ENCODE peak calls at places on chromosome 12, in four cellular contexts. T, O, E and Y are unnamed samples.
A peak's percentile ranks its signal among the peaks of the same experiment; 100 is the strongest.

GRCh38 chr12:126747530-126748149 is 1519.3 kb upstream of the TMEM132C start:
- DNase-seq in O (peak; percentile 39), T (peak; percentile 16), E (peak; percentile 87), Y (no peak)

GRCh38 chr12:1919763-1920162 is 1.3 kb upstream of the CACNA2D4 start:
- DNase-seq in E (no peak), T (no peak), O (no peak), Y (no peak)

GRCh38 chr12:3319723-3320492 is 171.1 kb upstream of the PRMT8 start:
- DNase-seq in O (no peak), E (no peak), T (no peak), Y (no peak)

GRCh38 chr12:29155079-29155478 is 6.0 kb downstream of the FAR2 start:
- DNase-seq in E (no peak), O (no peak), T (no peak), Y (no peak)

GRCh38 chr12:19775241-19775640 is 335.9 kb downstream of the AEBP2 start:
- DNase-seq in O (no peak), T (no peak), E (no peak), Y (no peak)

GRCh38 chr12:4743046-4743445 is 22.8 kb downstream of the GALNT8 start:
- DNase-seq in T (no peak), E (no peak), O (peak; percentile 51), Y (no peak)

GRCh38 chr12:99984271-99985128 is at the start of gene ANKS1B:
- DNase-seq in E (peak; percentile 83), T (no peak), O (peak; percentile 24), Y (no peak)

GRCh38 chr12:78473136-78473535 is 391.4 kb upstream of the SYT1 start:
- DNase-seq in O (no peak), T (no peak), E (no peak), Y (no peak)

GRCh38 chr12:64181504-64182291 is 40.4 kb downstream of the KICS2 start:
- DNase-seq in T (peak; percentile 92), O (peak; percentile 51), E (no peak), Y (no peak)

GRCh38 chr12:8697476-8698131 is at the start of gene RIMKLB:
- DNase-seq in T (no peak), E (peak; percentile 82), O (peak; percentile 80), Y (peak; percentile 54)

GRCh38 chr12:124620606-124621295 is 53.3 kb upstream of the NCOR2 start:
- DNase-seq in T (no peak), O (no peak), E (no peak), Y (no peak)

GRCh38 chr12:57815177-57816000 is 3.1 kb downstream of the AVIL start:
- DNase-seq in E (peak; percentile 62), T (no peak), O (no peak), Y (no peak)

GRCh38 chr12:913919-914718 is 35.4 kb downstream of the RAD52 start:
- DNase-seq in E (no peak), T (no peak), O (no peak), Y (no peak)

GRCh38 chr12:31465002-31465401 is 125.9 kb downstream of the DENND5B start:
- DNase-seq in E (no peak), O (no peak), T (no peak), Y (no peak)

GRCh38 chr12:31456562-31456961 is 130.6 kb upstream of the SINHCAF start:
- DNase-seq in O (no peak), T (no peak), E (no peak), Y (no peak)

GRCh38 chr12:31460024-31460423 is 130.9 kb downstream of the DENND5B start:
- DNase-seq in T (no peak), E (no peak), O (no peak), Y (no peak)
- TF ChIP-seq CTCF in T (no peak), E (no peak), O (no peak), Y (no peak)

GRCh38 chr12:44694027-44694426 is 182.1 kb downstream of the NELL2 start:
- DNase-seq in T (no peak), O (no peak), E (no peak), Y (no peak)
- TF ChIP-seq POLR2A in T (no peak), O (no peak), E (no peak), Y (no peak)

DNA sequence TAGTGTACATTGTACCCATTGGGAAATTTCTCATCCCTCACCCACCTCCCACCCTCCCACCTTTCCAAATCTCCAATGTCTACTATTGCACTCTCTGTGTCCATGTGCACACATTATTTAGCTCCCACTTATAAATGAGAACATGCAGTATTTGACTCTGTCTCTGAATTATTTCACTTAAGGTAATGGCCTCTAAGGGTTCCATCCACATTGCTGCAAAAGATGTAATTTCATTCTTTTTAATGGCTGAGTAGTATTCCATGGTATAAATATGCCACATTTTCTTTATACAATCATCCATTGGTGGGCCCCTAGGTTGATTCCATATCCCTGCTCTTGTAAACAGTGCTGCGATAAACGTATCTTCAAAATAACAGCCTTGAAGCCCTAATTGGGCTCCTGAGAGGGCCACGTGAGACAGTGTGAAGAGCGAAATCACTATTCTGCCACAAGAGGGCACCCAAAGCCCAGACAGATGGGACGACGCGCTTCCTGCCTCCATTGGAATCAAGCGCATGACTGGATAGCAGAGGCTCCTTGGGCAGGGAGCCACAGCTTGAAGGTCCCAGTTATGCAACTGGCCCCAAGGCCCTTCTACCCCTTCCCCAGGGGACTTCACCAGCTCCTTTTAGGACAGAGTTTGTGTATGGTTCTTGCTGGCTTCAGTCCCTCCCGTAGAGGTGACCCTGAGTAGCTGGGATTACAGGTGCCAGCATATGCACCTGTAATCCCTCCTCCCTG is 21.3 kb upstream of the CD27 start:
- DNase-seq in T (peak; percentile 84), O (peak; percentile 87), E (peak; percentile 77), Y (peak; percentile 87)
- H3K4me3 ChIP-seq in T (no peak overlapping the region), O (no peak overlapping the region), E (no peak overlapping the region), Y (no peak overlapping the region)

GRCh38 chr12:106918746-106919145 is 37.0 kb upstream of the TMEM263 start:
- DNase-seq in O (no peak), T (peak; percentile 6), E (no peak), Y (no peak)
- TF ChIP-seq CTCF in O (no peak), T (peak; percentile 71), E (peak; percentile 84), Y (no peak)

DNA sequence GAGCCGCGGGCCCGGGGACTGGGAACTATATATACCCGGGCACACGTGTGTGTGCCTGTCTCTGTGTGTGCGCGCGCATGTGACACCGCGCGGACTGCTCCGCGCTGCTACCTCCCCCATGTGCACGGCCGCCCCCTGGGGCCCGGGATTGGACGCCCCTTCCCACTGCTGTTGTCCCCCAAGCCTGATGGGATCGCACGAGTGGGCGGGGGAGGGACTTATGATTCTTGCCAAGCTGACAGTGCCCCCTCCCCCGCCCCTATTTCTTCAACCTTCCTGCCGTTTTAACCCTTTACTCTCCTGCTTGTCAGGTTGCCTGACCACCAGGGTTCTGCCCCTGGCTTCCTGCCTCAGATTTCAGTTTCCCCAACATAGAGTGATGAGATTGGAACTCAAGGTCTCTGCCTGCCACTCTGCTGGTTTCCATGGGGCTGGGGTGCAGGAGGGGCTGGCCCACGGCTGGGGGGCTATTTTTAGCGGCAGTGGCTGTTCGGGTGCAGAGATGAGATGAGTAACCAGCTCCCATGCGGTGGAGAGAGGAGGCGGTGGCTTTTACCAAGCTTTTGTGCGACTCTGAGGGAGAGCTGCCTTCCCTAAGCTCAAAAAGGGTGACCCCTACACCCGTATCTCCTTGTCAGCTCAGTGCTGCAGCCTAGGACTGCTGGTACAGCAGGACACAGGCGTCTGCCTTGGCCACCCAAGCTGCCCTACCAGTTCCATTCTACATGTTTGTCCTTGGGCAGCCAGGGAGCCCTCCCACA is at the start of gene DDN:
- DNase-seq in E (peak; percentile 72), T (peak; percentile 45), O (no peak), Y (no peak)
- TF ChIP-seq POLR2A in E (no peak), T (peak; percentile 42), O (no peak), Y (no peak)

DNA sequence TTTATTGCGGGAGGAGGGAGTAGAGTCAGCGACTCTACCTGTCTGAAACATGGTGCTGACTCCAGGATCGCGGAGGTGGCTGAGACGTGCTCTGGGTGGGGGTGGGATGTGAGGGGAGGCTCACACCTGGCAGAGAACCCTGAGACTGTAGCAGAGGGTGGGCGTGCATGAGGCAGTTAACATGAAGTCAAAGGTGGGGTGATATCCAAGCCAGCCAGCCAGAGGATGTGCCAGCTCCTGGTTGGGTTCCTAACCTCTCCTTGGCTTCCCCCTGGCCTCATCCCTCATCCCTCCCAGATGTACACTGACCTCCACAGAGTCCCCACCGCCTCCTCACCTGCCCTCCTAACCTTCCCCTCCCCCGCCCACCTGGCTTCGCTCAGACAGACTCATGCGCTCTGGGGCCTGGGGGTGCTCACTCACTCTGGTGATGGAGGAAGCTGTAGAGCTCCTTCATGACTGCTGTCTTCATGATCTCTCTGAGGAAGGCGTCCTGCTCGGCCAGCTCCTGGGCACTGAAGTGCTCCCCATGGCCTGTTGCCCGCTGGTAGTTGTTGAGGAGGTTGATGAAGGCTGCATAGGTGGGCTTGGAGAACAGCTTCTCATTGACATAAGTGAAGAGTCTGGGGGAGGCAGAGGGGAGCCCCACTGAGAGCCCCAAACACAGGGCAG is 9.3 kb downstream of the ENDOU start:
- DNase-seq in T (no peak), O (no peak), E (peak; percentile 43), Y (no peak)
- H3K4me3 ChIP-seq in T (no peak overlapping the region), O (no peak overlapping the region), E (no peak overlapping the region), Y (no peak overlapping the region)

DNA sequence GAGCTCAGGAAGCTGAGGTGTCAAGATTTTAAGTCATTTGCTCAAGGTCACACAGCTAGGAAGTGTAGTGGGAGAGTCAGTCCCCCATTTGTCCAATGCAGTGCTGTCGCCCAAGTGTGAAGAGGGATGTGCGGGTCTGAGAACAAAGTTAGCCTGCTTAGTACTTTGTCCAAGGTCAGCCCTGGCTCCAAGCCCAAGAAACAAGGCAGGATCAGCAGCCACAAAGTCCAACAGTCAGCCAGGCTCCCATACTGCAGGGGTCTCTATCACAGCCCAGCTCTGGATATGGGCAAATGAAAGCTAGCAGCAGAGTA is 90.8 kb upstream of the EEA1 start:
- DNase-seq in O (peak; percentile 67), T (no peak), E (no peak), Y (no peak)
- TF ChIP-seq CTCF in O (no peak), T (no peak), E (no peak), Y (no peak)